ENCODE peak calls at places on chromosomes 13 and 19, in ten cellular contexts. X is fibroblast of lung, Y is keratinocyte, O is IMR-90, G is GM23338, A is K562, B is neural progenitor cell, S is GM23248, K is PC-3, E is mammary epithelial cell. Q is an unnamed sample.

GRCh38 chr13:74889321-74889720 is 592.6 kb downstream of the TBC1D4 start:
- DNase-seq in X (no peak), Y (peak; percentile 23), O (no peak), G (no peak), A (no peak), B (no peak), S (no peak), K (peak; percentile 68), E (peak; percentile 81), Q (no peak)

GRCh38 chr13:46119883-46120614 is 15.2 kb upstream of the CPB2 start:
- DNase-seq in X (peak; percentile 82), Y (peak; percentile 67), O (peak; percentile 19), G (no peak), A (peak; percentile 73), B (no peak), S (peak; percentile 24), K (peak; percentile 56), E (peak; percentile 39), Q (peak; percentile 63)

GRCh38 chr19:17303940-17304267 is 679 bp upstream of the ABHD8 start:
- DNase-seq in X (no peak), Y (no peak), O (no peak), G (no peak), A (no peak), B (no peak), S (peak; percentile 62), K (no peak), E (no peak), Q (no peak)

GRCh38 chr13:112808377-112809140 is 118.7 kb downstream of the ATP11A start:
- DNase-seq in X (no peak), Y (no peak), O (no peak), G (no peak), A (no peak), B (no peak), S (no peak), K (no peak), E (no peak), Q (no peak)

GRCh38 chr13:26529441-26529840 is 28.0 kb upstream of the WASF3 start:
- DNase-seq in X (peak; percentile 58), Y (no peak), O (peak; percentile 74), G (peak; percentile 78), A (peak; percentile 20), B (peak; percentile 78), S (peak; percentile 66), K (peak; percentile 60), E (peak; percentile 37), Q (peak; percentile 39)

GRCh38 chr19:1929051-1929742 is 11.8 kb upstream of the CSNK1G2 start:
- DNase-seq in X (peak; percentile 48), Y (no peak), O (peak; percentile 52), G (peak; percentile 89), A (peak; percentile 88), B (peak; percentile 93), S (peak; percentile 89), K (peak; percentile 76), E (peak; percentile 58), Q (no peak)

GRCh38 chr19:18683955-18684641 is 618 bp downstream of the CRTC1 start:
- DNase-seq in X (no peak), Y (no peak), O (no peak), G (no peak), A (no peak), B (no peak), S (no peak), K (no peak), E (no peak), Q (peak; percentile 21)

GRCh38 chr13:73991884-73992283 is 142.3 kb downstream of the KLF12 start:
- DNase-seq in X (no peak), Y (no peak), O (no peak), G (no peak), A (no peak), B (no peak), S (no peak), K (no peak), E (no peak), Q (no peak)

GRCh38 chr19:5282926-5283325 is 57.7 kb downstream of the PTPRS start:
- DNase-seq in X (no peak), Y (no peak), O (no peak), G (no peak), A (no peak), B (no peak), S (no peak), K (no peak), E (no peak), Q (no peak)

GRCh38 chr13:43110658-43111057 is 87.3 kb downstream of the DNAJC15 start:
- DNase-seq in X (no peak), Y (no peak), O (no peak), G (no peak), A (no peak), B (no peak), S (no peak), K (no peak), E (no peak), Q (no peak)

GRCh38 chr13:40692946-40693345 is 26.5 kb upstream of the FOXO1 start:
- DNase-seq in X (peak; percentile 77), Y (no peak), O (no peak), G (no peak), A (no peak), B (no peak), S (no peak), K (peak; percentile 18), E (peak; percentile 31), Q (peak; percentile 11)

DNA sequence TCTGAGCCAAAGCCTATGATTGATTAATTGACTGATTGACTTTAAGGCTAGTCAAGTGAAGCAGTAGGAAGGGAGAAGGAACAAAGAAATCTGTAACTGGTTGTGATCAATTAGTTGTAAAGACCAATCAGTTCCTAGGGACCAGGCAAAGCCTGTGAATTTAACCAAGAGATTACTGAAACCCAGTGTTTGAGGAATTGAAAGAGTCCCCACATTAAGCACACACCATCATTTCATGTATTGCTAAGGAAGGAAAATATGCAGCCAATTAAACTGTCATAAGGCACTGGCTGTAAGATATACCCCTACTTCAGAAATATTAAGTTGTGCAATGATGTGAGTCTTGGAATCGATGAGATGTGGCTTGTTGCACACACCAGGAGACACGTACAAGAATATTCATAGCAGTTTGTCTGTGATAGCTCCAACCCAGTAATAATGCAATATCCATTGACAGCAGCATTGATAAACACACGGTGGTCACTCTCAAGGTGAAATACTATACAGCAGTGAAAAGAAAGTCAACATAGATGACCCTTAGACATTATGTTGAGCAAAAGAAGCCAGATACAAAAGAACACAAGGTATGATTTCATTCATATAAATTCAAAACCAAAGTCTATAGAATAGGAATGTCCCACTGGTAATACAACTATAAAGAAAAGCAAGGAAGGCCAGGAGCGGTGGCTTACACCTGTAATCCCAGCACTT is 9.0 kb downstream of the C19orf47 start:
- DNase-seq in X (no peak), Y (no peak), O (no peak), G (no peak), A (no peak), B (no peak), S (no peak), K (no peak), E (no peak), Q (no peak)
- H3K27ac ChIP-seq in X (no peak overlapping the region), Y (no peak overlapping the region), O (no peak overlapping the region), G (no peak overlapping the region), A (no peak overlapping the region), B (no peak overlapping the region), S (no peak overlapping the region), K (no peak overlapping the region), E (no peak overlapping the region), Q (no peak overlapping the region)

GRCh38 chr13:21078501-21078900 is 17.1 kb upstream of the LATS2 start:
- DNase-seq in X (no peak), Y (no peak), O (peak; percentile 42), G (no peak), A (no peak), B (no peak), S (peak; percentile 23), K (no peak), E (no peak), Q (no peak)
- H3K4me3 ChIP-seq in X (no peak overlapping the region), Y (no peak overlapping the region), O (no peak overlapping the region), G (no peak overlapping the region), A (no peak overlapping the region), B (no peak overlapping the region), S (no peak overlapping the region), K (no peak overlapping the region), E (no peak overlapping the region), Q (no peak overlapping the region)

DNA sequence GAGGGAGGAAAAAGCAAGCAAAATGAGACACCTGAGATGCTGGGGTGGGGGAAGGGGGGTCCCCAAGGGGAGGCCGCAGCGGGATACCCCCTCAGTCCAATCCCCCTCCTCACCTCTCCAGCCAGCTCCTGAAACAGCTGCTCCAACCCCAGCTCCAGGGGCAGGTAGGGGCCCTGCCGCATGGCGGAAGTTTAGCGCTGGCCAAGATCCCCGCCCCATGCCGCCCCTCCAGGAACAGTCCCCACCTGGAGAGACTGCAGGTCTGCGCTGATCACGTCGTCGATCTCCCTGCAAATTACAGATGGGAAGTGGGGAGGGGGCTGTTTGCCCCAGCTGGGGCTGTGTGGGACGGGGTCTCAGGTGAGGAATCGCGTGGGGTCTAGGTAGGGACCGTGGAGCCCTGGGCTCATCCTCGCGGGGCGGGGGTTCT is 9.0 kb downstream of the CAPN12 start:
- DNase-seq in X (no peak), Y (no peak), O (no peak), G (peak; percentile 84), A (peak; percentile 61), B (peak; percentile 72), S (no peak), K (peak; percentile 18), E (peak; percentile 47), Q (peak; percentile 74)
- H2AFZ ChIP-seq in X (no peak overlapping the region), Y (no peak overlapping the region), O (peak overlapping the region; percentile 47), G (no peak overlapping the region), A (peak overlapping the region; percentile 71), B (peak overlapping the region; percentile 17), S (no peak overlapping the region), K (no peak overlapping the region), E (no peak overlapping the region), Q (no peak overlapping the region)

DNA sequence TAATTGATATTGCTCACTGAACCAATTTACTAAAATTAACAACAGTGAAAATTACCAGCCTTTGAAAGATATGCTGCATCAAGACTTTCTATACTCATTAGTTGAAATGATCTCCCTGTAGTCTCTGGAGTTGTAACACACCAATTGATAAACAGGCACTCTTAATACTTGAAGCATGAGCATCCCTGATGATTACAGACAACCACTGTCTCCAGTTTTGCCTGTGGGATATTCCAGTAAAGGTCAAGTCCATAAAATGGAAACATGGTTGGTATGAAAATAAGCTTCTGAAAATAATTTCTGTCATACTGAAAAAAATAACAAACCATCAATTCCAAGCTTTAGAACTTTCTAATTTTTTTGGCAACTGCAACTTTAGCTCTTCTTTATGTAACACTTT is 405.8 kb downstream of the SPRY2 start:
- DNase-seq in X (no peak), Y (no peak), O (peak; percentile 20), G (no peak), A (no peak), B (no peak), S (peak; percentile 18), K (no peak), E (no peak), Q (no peak)
- H3K27ac ChIP-seq in X (peak overlapping the region; percentile 97), Y (peak overlapping the region; percentile 92), O (no peak overlapping the region), G (no peak overlapping the region), A (no peak overlapping the region), B (no peak overlapping the region), S (peak overlapping the region; percentile 90), K (peak overlapping the region; percentile 97), E (peak overlapping the region; percentile 89), Q (peak overlapping the region; percentile 92)